ENCODE peak calls at places on chromosomes 4 and X, in seven cellular contexts. H is H9, I is IMR-90, N is mesendoderm, W is H1, T is mesenchymal stem cell, L is trophoblast cell. E is an unnamed sample.

GRCh38 chr4:133124746-133125145 is 24.3 kb upstream of the PCDH10 start:
- DNase-seq in T (no peak), I (no peak), H (no peak), N (no peak), W (no peak), L (no peak), E (no peak)

GRCh38 chr4:87961993-87962791 is 13.3 kb upstream of the SPP1 start:
- DNase-seq in I (peak; percentile 47), N (peak; percentile 60), T (peak; percentile 57), W (no peak), H (no peak), L (peak; percentile 30), E (no peak)

GRCh38 chr4:107153228-107153627 is 117.1 kb upstream of the DKK2 start:
- DNase-seq in I (no peak), L (peak; percentile 2), W (peak; percentile 36), T (no peak), N (peak; percentile 98), H (peak; percentile 72), E (peak; percentile 4)

GRCh38 chr4:126375462-126376054 is 1060.8 kb downstream of the FAT4 start:
- DNase-seq in W (no peak), H (no peak), I (no peak), L (no peak), T (peak; percentile 26), N (no peak), E (no peak)

GRCh38 chr4:108731001-108731400 is 31.9 kb downstream of the ETNPPL start:
- DNase-seq in L (no peak), I (no peak), T (no peak), N (no peak), W (no peak), H (no peak), E (no peak)

GRCh38 chr4:59881632-59882031 is 1318.5 kb upstream of the ADGRL3 start:
- DNase-seq in L (no peak), W (no peak), H (no peak), T (no peak), I (no peak), N (no peak), E (no peak)

GRCh38 chr4:184950117-184950830 is 68.0 kb upstream of the HELT start:
- DNase-seq in T (no peak), I (no peak), L (no peak), N (no peak), H (no peak), W (no peak), E (no peak)

GRCh38 chrX:39157796-39158195 is 356.5 kb downstream of the MID1IP1 start:
- DNase-seq in W (no peak), L (no peak), H (no peak), N (no peak), T (peak; percentile 27), I (no peak), E (no peak)

GRCh38 chr4:176002007-176002623 is 63.5 kb upstream of the WDR17 start:
- DNase-seq in N (peak; percentile 75), W (peak; percentile 5), H (peak; percentile 78), L (peak; percentile 1), I (no peak), T (peak; percentile 37), E (peak; percentile 43)

GRCh38 chrX:134502686-134503085 is 42.7 kb downstream of the HPRT1 start:
- DNase-seq in L (no peak), H (no peak), W (no peak), I (peak; percentile 69), N (no peak), T (peak; percentile 57), E (no peak)

GRCh38 chr4:148866666-148867065 is 424.5 kb upstream of the NR3C2 start:
- DNase-seq in H (no peak), I (no peak), T (no peak), N (peak; percentile 11), W (no peak), L (no peak), E (no peak)

GRCh38 chr4:41865981-41866798 is 69.0 kb upstream of the TMEM33 start:
- DNase-seq in T (no peak), L (no peak), N (no peak), I (no peak), H (peak; percentile 37), W (no peak), E (no peak)

GRCh38 chrX:136220535-136220934 is 30.7 kb downstream of the MAP7D3 start:
- DNase-seq in H (no peak), N (no peak), L (no peak), I (no peak), T (no peak), W (no peak), E (no peak)

GRCh38 chr4:120616-121015 is 3.7 kb upstream of the ZNF718 start:
- DNase-seq in W (no peak), T (no peak), H (no peak), I (no peak), L (no peak), N (no peak), E (no peak)

GRCh38 chr4:125833-126232 is 1.5 kb downstream of the ZNF718 start:
- DNase-seq in W (no peak), L (no peak), H (no peak), N (peak; percentile 41), T (peak; percentile 1), I (no peak), E (no peak)

GRCh38 chr4:124275-125081 is at the start of gene ZNF718:
- DNase-seq in I (peak; percentile 97), W (peak; percentile 92), L (peak; percentile 96), N (peak; percentile 99), T (peak; percentile 98), H (peak; percentile 97), E (peak; percentile 97)

GRCh38 chr4:121408-122084 is 2.8 kb upstream of the ZNF718 start:
- DNase-seq in H (no peak), I (no peak), L (no peak), T (no peak), N (no peak), W (no peak), E (no peak)

DNA sequence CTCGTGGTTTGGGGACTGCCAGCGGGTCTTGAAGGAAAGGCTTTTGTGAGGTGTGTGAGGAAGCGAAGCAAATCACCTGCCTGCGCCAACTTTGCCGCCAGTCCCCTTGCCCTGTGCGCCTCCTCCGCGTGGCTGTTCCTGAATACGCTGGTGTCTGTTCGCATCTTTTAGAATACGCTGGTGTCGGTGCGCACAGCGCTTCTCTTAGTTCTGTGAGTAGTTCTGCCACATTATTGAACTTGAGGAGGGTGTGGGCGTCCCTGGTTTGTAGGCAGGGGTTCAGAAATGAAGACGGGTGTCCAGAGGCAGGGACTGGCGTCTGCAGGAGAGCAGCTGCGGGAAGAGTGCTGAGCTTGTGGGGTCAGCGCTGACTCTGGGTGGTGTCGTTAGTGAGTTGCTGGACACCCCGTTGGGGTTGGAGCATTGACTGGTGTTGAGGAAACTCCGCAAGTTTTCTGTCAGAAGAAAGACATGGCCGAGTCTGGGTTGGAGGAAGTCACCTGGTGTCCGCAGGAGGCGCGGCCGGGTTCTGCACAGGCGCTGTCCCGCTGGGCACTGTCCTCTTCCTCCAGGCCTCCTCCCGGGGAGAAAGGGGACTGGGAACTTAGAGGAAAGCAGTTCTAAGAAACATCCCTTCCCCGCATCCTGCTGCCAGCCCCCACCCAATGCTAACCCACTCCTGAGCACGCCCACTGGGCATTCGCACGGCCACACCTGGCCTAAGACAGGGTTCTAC is 952 bp downstream of the ZNF718 start:
- DNase-seq in H (peak; percentile 74), I (peak; percentile 17), L (peak; percentile 51), T (peak; percentile 67), N (peak; percentile 84), W (no peak), E (peak; percentile 17)
- H3K27ac ChIP-seq in H (no peak overlapping the region), I (peak overlapping the region; percentile 89), L (peak overlapping the region; percentile 78), T (peak overlapping the region; percentile 76), N (peak overlapping the region; percentile 74), W (peak overlapping the region; percentile 92), E (peak overlapping the region; percentile 89)

DNA sequence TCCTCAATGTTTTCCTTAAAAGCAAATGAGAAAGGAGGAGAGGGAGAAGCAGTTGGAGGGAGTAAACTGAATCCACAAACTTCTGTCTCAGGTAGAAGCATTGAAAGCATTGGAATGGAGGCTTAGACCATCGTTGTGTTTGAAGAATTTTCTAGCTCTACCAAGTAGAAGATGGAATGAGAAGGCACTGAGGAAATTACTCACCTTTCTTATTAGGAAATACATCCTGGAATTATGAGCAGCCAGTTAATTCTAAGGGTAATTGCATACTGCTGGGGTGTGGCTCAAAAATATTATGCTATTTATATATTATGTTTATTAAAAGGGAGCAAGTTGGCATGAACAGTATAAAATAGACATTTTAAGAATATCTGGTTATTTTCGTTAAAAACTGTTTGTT is 12.9 kb downstream of the PGM2 start:
- DNase-seq in I (no peak), T (no peak), W (no peak), L (no peak), N (no peak), H (no peak), E (no peak)
- H3K4ac ChIP-seq in I (no peak overlapping the region), T (no peak overlapping the region), W (no peak overlapping the region), L (no peak overlapping the region), N (no peak overlapping the region), H (no peak overlapping the region), E (no peak overlapping the region)

DNA sequence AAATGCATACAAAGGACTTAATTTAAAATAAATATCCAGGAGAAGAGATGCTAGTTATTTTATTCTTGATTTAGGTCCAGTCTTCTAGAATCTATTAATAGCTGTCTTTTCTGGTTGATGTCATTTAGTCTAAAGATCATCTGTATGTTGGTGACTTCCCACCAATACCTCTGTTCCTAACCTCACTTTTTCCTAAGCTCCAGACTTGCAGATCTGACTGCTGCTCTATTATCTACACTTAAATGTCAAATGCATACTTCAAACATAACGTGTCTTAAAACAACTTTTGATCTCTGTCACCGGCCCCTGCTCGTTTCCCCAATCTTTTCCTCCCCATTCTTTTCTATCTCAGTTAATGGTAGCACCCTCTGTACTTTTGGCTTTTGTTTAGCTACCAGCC is 133.3 kb downstream of the STIM2 start:
- DNase-seq in N (no peak), W (no peak), L (no peak), T (no peak), H (no peak), I (no peak), E (no peak)
- H3K27ac ChIP-seq in N (no peak overlapping the region), W (no peak overlapping the region), L (no peak overlapping the region), T (no peak overlapping the region), H (no peak overlapping the region), I (no peak overlapping the region), E (no peak overlapping the region)

GRCh38 chr4:151667666-151668065 is 93.1 kb downstream of the GATB start:
- DNase-seq in T (no peak), W (no peak), L (no peak), H (no peak), N (no peak), I (no peak), E (no peak)

GRCh38 chr4:151665022-151665421 is 95.8 kb downstream of the GATB start:
- DNase-seq in L (no peak), W (no peak), T (no peak), I (no peak), H (no peak), N (no peak), E (no peak)

GRCh38 chr4:151665442-151666127 is 95.2 kb downstream of the GATB start:
- DNase-seq in T (no peak), W (no peak), I (no peak), H (no peak), N (no peak), L (no peak), E (no peak)

GRCh38 chr4:151667025-151667424 is 93.8 kb downstream of the GATB start:
- DNase-seq in H (no peak), T (peak; percentile 83), L (no peak), I (peak; percentile 34), N (no peak), W (no peak), E (no peak)

DNA sequence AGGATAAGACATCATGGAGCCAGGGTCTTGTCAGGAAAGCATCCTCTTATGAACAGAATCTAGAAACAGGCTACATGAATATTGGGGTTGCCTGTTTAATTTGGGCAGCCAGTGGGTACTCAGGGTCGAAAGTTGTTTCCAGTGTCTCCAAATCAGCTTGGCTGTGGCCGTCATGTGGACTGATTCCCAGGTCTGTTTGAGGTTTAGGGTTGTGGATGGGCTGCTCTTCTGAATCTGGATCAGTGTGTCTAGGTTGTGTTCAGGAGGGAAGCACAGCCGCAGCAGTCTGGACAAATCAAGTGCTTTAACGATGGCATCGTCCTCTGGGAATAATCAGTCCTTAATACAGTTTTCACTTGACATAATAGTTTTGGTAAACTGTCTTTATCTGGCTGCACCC is 94.3 kb downstream of the GATB start:
- DNase-seq in W (no peak), T (no peak), H (no peak), L (no peak), N (no peak), I (no peak), E (no peak)
- H3K4ac ChIP-seq in W (no peak overlapping the region), T (no peak overlapping the region), H (no peak overlapping the region), L (no peak overlapping the region), N (no peak overlapping the region), I (no peak overlapping the region), E (no peak overlapping the region)